ENCODE peak calls at places on chromosome 3, in eight cellular contexts. One of them, this sample, is unnamed. For H3K36me3, the result is how much of the 10 kb centered on the place peaks cover.

GRCh38 chr3:5220193-5220592 is 32.7 kb downstream of the EDEM1 start:
- DNase-seq in spleen: no peak
- DNase-seq in MM.1S: no peak
- DNase-seq in tibial artery: no peak
- DNase-seq in heart left ventricle: no peak
- DNase-seq in NT2/D1: no peak
- DNase-seq in IMR-90: no peak
- DNase-seq in mammary epithelial cell: no peak
- DNase-seq in this sample: no peak

GRCh38 chr3:121477589-121477988 is 68.2 kb downstream of the POLQ start:
- DNase-seq in tibial artery: no peak
- DNase-seq in mammary epithelial cell: no peak
- DNase-seq in MM.1S: no peak
- DNase-seq in IMR-90: peak
- DNase-seq in spleen: no peak
- DNase-seq in NT2/D1: peak
- DNase-seq in heart left ventricle: no peak
- DNase-seq in this sample: peak

GRCh38 chr3:32557640-32558352 is 12.9 kb downstream of the DYNC1LI1 start:
- DNase-seq in tibial artery: no peak
- DNase-seq in spleen: no peak
- DNase-seq in heart left ventricle: no peak
- DNase-seq in mammary epithelial cell: no peak
- DNase-seq in IMR-90: no peak
- DNase-seq in NT2/D1: no peak
- DNase-seq in MM.1S: no peak
- DNase-seq in this sample: no peak

GRCh38 chr3:186705882-186706780 is 11.0 kb upstream of the KNG1 start:
- DNase-seq in spleen: no peak
- DNase-seq in NT2/D1: no peak
- DNase-seq in mammary epithelial cell: peak
- DNase-seq in IMR-90: no peak
- DNase-seq in tibial artery: no peak
- DNase-seq in MM.1S: peak
- DNase-seq in heart left ventricle: no peak
- DNase-seq in this sample: no peak

GRCh38 chr3:4588410-4588809 is 95.3 kb downstream of the ITPR1 start:
- DNase-seq in NT2/D1: no peak
- DNase-seq in heart left ventricle: no peak
- DNase-seq in IMR-90: peak
- DNase-seq in mammary epithelial cell: peak
- DNase-seq in tibial artery: no peak
- DNase-seq in spleen: no peak
- DNase-seq in MM.1S: no peak
- DNase-seq in this sample: peak

GRCh38 chr3:186151077-186151971 is 42.4 kb upstream of the ETV5 start:
- DNase-seq in mammary epithelial cell: no peak
- DNase-seq in tibial artery: no peak
- DNase-seq in NT2/D1: no peak
- DNase-seq in MM.1S: no peak
- DNase-seq in heart left ventricle: no peak
- DNase-seq in IMR-90: no peak
- DNase-seq in spleen: no peak
- DNase-seq in this sample: no peak

GRCh38 chr3:132218817-132219390 is 98.3 kb upstream of the ACP3 start:
- DNase-seq in heart left ventricle: no peak
- DNase-seq in tibial artery: no peak
- DNase-seq in mammary epithelial cell: no peak
- DNase-seq in NT2/D1: no peak
- DNase-seq in MM.1S: no peak
- DNase-seq in IMR-90: no peak
- DNase-seq in spleen: no peak
- DNase-seq in this sample: no peak

GRCh38 chr3:50416736-50417636 is 57.7 kb upstream of the TMEM115 start:
- DNase-seq in IMR-90: no peak
- DNase-seq in NT2/D1: no peak
- DNase-seq in tibial artery: no peak
- DNase-seq in MM.1S: no peak
- DNase-seq in heart left ventricle: no peak
- DNase-seq in mammary epithelial cell: no peak
- DNase-seq in spleen: no peak
- DNase-seq in this sample: no peak

GRCh38 chr3:128447561-128448013 is 19.1 kb downstream of the DNAJB8 start:
- DNase-seq in spleen: no peak
- DNase-seq in IMR-90: no peak
- DNase-seq in MM.1S: peak
- DNase-seq in heart left ventricle: no peak
- DNase-seq in mammary epithelial cell: peak
- DNase-seq in NT2/D1: no peak
- DNase-seq in tibial artery: no peak
- DNase-seq in this sample: no peak

GRCh38 chr3:50542177-50543034 is 25.1 kb downstream of the C3orf18 start:
- DNase-seq in spleen: peak
- DNase-seq in IMR-90: peak
- DNase-seq in tibial artery: peak
- DNase-seq in mammary epithelial cell: peak
- DNase-seq in heart left ventricle: peak
- DNase-seq in NT2/D1: peak
- DNase-seq in MM.1S: peak
- DNase-seq in this sample: peak

GRCh38 chr3:108036984-108037741 is 53.7 kb downstream of the CD47 start:
- DNase-seq in MM.1S: no peak
- DNase-seq in spleen: no peak
- DNase-seq in tibial artery: no peak
- DNase-seq in IMR-90: peak
- DNase-seq in NT2/D1: no peak
- DNase-seq in mammary epithelial cell: no peak
- DNase-seq in heart left ventricle: no peak
- DNase-seq in this sample: no peak

GRCh38 chr3:149080011-149080698 is 6.2 kb downstream of the HLTF start:
- DNase-seq in tibial artery: no peak
- DNase-seq in MM.1S: no peak
- DNase-seq in mammary epithelial cell: no peak
- DNase-seq in spleen: no peak
- DNase-seq in heart left ventricle: no peak
- DNase-seq in NT2/D1: no peak
- DNase-seq in IMR-90: peak
- DNase-seq in this sample: peak

GRCh38 chr3:4752201-4753072 is 226.8 kb upstream of the BHLHE40 start:
- DNase-seq in spleen: no peak
- DNase-seq in NT2/D1: no peak
- DNase-seq in heart left ventricle: no peak
- DNase-seq in MM.1S: no peak
- DNase-seq in tibial artery: no peak
- DNase-seq in IMR-90: peak
- DNase-seq in mammary epithelial cell: peak
- DNase-seq in this sample: no peak

GRCh38 chr3:129582799-129583198 is 23.7 kb downstream of the PLXND1 start:
- DNase-seq in tibial artery: no peak
- DNase-seq in MM.1S: no peak
- DNase-seq in mammary epithelial cell: no peak
- DNase-seq in IMR-90: no peak
- DNase-seq in heart left ventricle: no peak
- DNase-seq in spleen: no peak
- DNase-seq in NT2/D1: no peak
- DNase-seq in this sample: no peak
- H3K36me3 ChIP-seq in tibial artery: half or more
- H3K36me3 ChIP-seq in MM.1S: under half
- H3K36me3 ChIP-seq in mammary epithelial cell: under half
- H3K36me3 ChIP-seq in IMR-90: under half
- H3K36me3 ChIP-seq in heart left ventricle: under half
- H3K36me3 ChIP-seq in spleen: under half
- H3K36me3 ChIP-seq in NT2/D1: half or more
- H3K36me3 ChIP-seq in this sample: under half

GRCh38 chr3:47434849-47435248 is 40.9 kb downstream of the SCAP start:
- DNase-seq in spleen: peak
- DNase-seq in heart left ventricle: no peak
- DNase-seq in mammary epithelial cell: no peak
- DNase-seq in NT2/D1: no peak
- DNase-seq in MM.1S: no peak
- DNase-seq in IMR-90: no peak
- DNase-seq in tibial artery: peak
- DNase-seq in this sample: no peak

GRCh38 chr3:47440131-47440530 is 35.6 kb downstream of the SCAP start:
- DNase-seq in mammary epithelial cell: no peak
- DNase-seq in IMR-90: no peak
- DNase-seq in tibial artery: peak
- DNase-seq in NT2/D1: no peak
- DNase-seq in MM.1S: no peak
- DNase-seq in heart left ventricle: no peak
- DNase-seq in spleen: no peak
- DNase-seq in this sample: no peak

GRCh38 chr3:47432673-47433072 is 43.1 kb downstream of the SCAP start:
- DNase-seq in IMR-90: no peak
- DNase-seq in heart left ventricle: no peak
- DNase-seq in mammary epithelial cell: no peak
- DNase-seq in tibial artery: peak
- DNase-seq in spleen: no peak
- DNase-seq in NT2/D1: no peak
- DNase-seq in MM.1S: no peak
- DNase-seq in this sample: no peak

GRCh38 chr3:47433796-47434195 is 41.9 kb downstream of the SCAP start:
- DNase-seq in mammary epithelial cell: peak
- DNase-seq in NT2/D1: no peak
- DNase-seq in MM.1S: no peak
- DNase-seq in heart left ventricle: no peak
- DNase-seq in tibial artery: peak
- DNase-seq in IMR-90: no peak
- DNase-seq in spleen: peak
- DNase-seq in this sample: no peak

GRCh38 chr3:47436180-47436579 is 39.6 kb downstream of the SCAP start:
- DNase-seq in NT2/D1: no peak
- DNase-seq in MM.1S: no peak
- DNase-seq in spleen: peak
- DNase-seq in mammary epithelial cell: no peak
- DNase-seq in tibial artery: no peak
- DNase-seq in heart left ventricle: no peak
- DNase-seq in IMR-90: no peak
- DNase-seq in this sample: no peak
- H3K36me3 ChIP-seq in NT2/D1: half or more
- H3K36me3 ChIP-seq in MM.1S: under half
- H3K36me3 ChIP-seq in spleen: half or more
- H3K36me3 ChIP-seq in mammary epithelial cell: under half
- H3K36me3 ChIP-seq in tibial artery: half or more
- H3K36me3 ChIP-seq in heart left ventricle: under half
- H3K36me3 ChIP-seq in IMR-90: under half
- H3K36me3 ChIP-seq in this sample: under half

GRCh38 chr3:37087870-37088269 is 86.5 kb downstream of the LRRFIP2 start:
- DNase-seq in mammary epithelial cell: no peak
- DNase-seq in tibial artery: no peak
- DNase-seq in spleen: no peak
- DNase-seq in heart left ventricle: no peak
- DNase-seq in NT2/D1: no peak
- DNase-seq in MM.1S: no peak
- DNase-seq in IMR-90: no peak
- DNase-seq in this sample: no peak
- H3K36me3 ChIP-seq in mammary epithelial cell: under half
- H3K36me3 ChIP-seq in tibial artery: under half
- H3K36me3 ChIP-seq in spleen: under half
- H3K36me3 ChIP-seq in heart left ventricle: under half
- H3K36me3 ChIP-seq in NT2/D1: under half
- H3K36me3 ChIP-seq in MM.1S: under half
- H3K36me3 ChIP-seq in IMR-90: under half
- H3K36me3 ChIP-seq in this sample: under half

GRCh38 chr3:180961552-180961951 is 28.0 kb downstream of the DNAJC19 start:
- DNase-seq in spleen: no peak
- DNase-seq in NT2/D1: no peak
- DNase-seq in mammary epithelial cell: no peak
- DNase-seq in MM.1S: no peak
- DNase-seq in heart left ventricle: no peak
- DNase-seq in tibial artery: no peak
- DNase-seq in IMR-90: no peak
- DNase-seq in this sample: no peak
- H3K36me3 ChIP-seq in spleen: half or more
- H3K36me3 ChIP-seq in NT2/D1: half or more
- H3K36me3 ChIP-seq in mammary epithelial cell: half or more
- H3K36me3 ChIP-seq in MM.1S: under half
- H3K36me3 ChIP-seq in heart left ventricle: under half
- H3K36me3 ChIP-seq in tibial artery: half or more
- H3K36me3 ChIP-seq in IMR-90: under half
- H3K36me3 ChIP-seq in this sample: under half

GRCh38 chr3:44996556-44996969 is 20.5 kb downstream of the EXOSC7 start:
- DNase-seq in MM.1S: no peak
- DNase-seq in IMR-90: no peak
- DNase-seq in spleen: no peak
- DNase-seq in NT2/D1: no peak
- DNase-seq in heart left ventricle: no peak
- DNase-seq in mammary epithelial cell: no peak
- DNase-seq in tibial artery: no peak
- DNase-seq in this sample: no peak

GRCh38 chr3:44991326-44991725 is 15.3 kb downstream of the EXOSC7 start:
- DNase-seq in IMR-90: no peak
- DNase-seq in MM.1S: no peak
- DNase-seq in tibial artery: no peak
- DNase-seq in NT2/D1: no peak
- DNase-seq in spleen: no peak
- DNase-seq in heart left ventricle: no peak
- DNase-seq in mammary epithelial cell: no peak
- DNase-seq in this sample: no peak

GRCh38 chr3:44992555-44993470 is 16.8 kb downstream of the EXOSC7 start:
- DNase-seq in heart left ventricle: no peak
- DNase-seq in NT2/D1: no peak
- DNase-seq in MM.1S: no peak
- DNase-seq in mammary epithelial cell: peak
- DNase-seq in spleen: no peak
- DNase-seq in IMR-90: no peak
- DNase-seq in tibial artery: no peak
- DNase-seq in this sample: no peak

GRCh38 chr3:44995142-44995770 is 19.2 kb downstream of the EXOSC7 start:
- DNase-seq in mammary epithelial cell: no peak
- DNase-seq in NT2/D1: no peak
- DNase-seq in IMR-90: peak
- DNase-seq in heart left ventricle: peak
- DNase-seq in spleen: no peak
- DNase-seq in MM.1S: no peak
- DNase-seq in tibial artery: peak
- DNase-seq in this sample: peak

DNA sequence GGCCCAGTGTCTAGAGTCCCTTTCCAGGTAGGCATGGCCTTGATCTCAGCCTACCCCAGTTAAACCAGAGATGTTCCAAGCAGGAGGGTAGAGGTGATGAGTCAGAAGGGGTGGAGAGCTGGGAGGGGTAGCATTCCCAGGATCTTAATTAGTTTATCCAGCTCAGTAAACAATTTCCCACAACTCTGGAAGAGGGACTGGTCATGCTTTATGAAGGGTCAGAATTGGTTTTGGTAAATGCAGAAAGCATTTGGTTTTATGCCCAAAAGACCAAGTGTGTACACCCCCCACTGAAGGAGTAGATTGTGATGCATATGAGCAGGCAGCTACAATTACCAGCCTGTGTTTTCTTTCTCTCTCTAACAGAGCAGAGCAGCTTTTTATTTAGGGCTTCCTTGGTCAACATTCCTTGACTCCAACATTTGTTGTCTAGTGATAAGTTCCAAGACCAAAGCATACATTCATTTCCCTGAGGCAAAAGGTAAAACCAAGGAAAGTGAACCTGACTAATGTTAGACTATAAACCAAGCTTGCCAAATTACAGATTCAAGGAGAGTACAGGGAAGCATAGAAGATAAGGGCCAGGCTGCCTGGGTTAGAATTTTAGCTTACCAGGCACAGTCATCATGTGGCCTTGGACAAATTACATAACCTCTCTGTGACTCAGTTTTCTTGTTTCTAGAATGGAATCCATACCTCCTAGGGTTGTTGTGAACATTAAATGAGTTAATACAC is 17.6 kb downstream of the EXOSC7 start:
- DNase-seq in spleen: no peak
- DNase-seq in tibial artery: no peak
- DNase-seq in NT2/D1: no peak
- DNase-seq in IMR-90: peak
- DNase-seq in MM.1S: no peak
- DNase-seq in heart left ventricle: no peak
- DNase-seq in mammary epithelial cell: peak
- DNase-seq in this sample: peak
- H3K36me3 ChIP-seq in spleen: under half
- H3K36me3 ChIP-seq in tibial artery: under half
- H3K36me3 ChIP-seq in NT2/D1: half or more
- H3K36me3 ChIP-seq in IMR-90: under half
- H3K36me3 ChIP-seq in MM.1S: under half
- H3K36me3 ChIP-seq in heart left ventricle: under half
- H3K36me3 ChIP-seq in mammary epithelial cell: under half
- H3K36me3 ChIP-seq in this sample: under half

This sample was measured in brain microvascular endothelial cell.